ENCODE peak calls at places on chromosomes 5 and 9, in seven cellular contexts. Q, D, Y, R, G, M and I are unnamed samples.

GRCh38 chr5:78720234-78720985 is 71.8 kb upstream of the LHFPL2 start:
- DNase-seq in Q (no peak), D (no peak), Y (no peak), R (no peak), G (no peak), M (no peak), I (no peak)

GRCh38 chr5:134893748-134894505 is 11.0 kb upstream of the PCBD2 start:
- DNase-seq in Q (no peak), D (no peak), Y (no peak), R (no peak), G (no peak), M (no peak), I (no peak)

GRCh38 chr9:76932778-76933177 is 26.9 kb upstream of the PRUNE2 start:
- DNase-seq in Q (no peak), D (no peak), Y (no peak), R (no peak), G (no peak), M (no peak), I (no peak)

GRCh38 chr5:80245986-80246781 is 9.7 kb downstream of the SERINC5 start:
- DNase-seq in Q (no peak), D (no peak), Y (no peak), R (peak; percentile 69), G (no peak), M (no peak), I (no peak)

GRCh38 chr5:29023541-29023940 is 1985.2 kb upstream of the CDH9 start:
- DNase-seq in Q (no peak), D (no peak), Y (no peak), R (no peak), G (no peak), M (no peak), I (no peak)

GRCh38 chr9:34993502-34994428 is 4.2 kb downstream of the DNAJB5 start:
- DNase-seq in Q (no peak), D (peak; percentile 74), Y (no peak), R (no peak), G (no peak), M (no peak), I (no peak)

GRCh38 chr9:121743441-121744001 is 92.1 kb downstream of the DAB2IP start:
- DNase-seq in Q (no peak), D (peak; percentile 94), Y (no peak), R (peak; percentile 85), G (peak; percentile 59), M (no peak), I (no peak)

GRCh38 chr9:89791754-89792153 is 186.9 kb downstream of the GADD45G start:
- DNase-seq in Q (no peak), D (no peak), Y (no peak), R (no peak), G (no peak), M (no peak), I (no peak)

GRCh38 chr9:77846957-77847574 is 184.5 kb downstream of the GNAQ start:
- DNase-seq in Q (no peak), D (no peak), Y (no peak), R (no peak), G (no peak), M (no peak), I (no peak)

GRCh38 chr5:99169309-99169708 is 240.5 kb upstream of the CHD1 start:
- DNase-seq in Q (no peak), D (no peak), Y (no peak), R (no peak), G (no peak), M (no peak), I (no peak)

GRCh38 chr9:113624721-113625120 is 161.2 kb downstream of the RGS3 start:
- DNase-seq in Q (no peak), D (peak; percentile 60), Y (no peak), R (no peak), G (no peak), M (no peak), I (no peak)

GRCh38 chr5:125412561-125413535 is 666.4 kb upstream of the ZNF608 start:
- DNase-seq in Q (peak; percentile 56), D (peak; percentile 73), Y (no peak), R (peak; percentile 4), G (no peak), M (no peak), I (no peak)

GRCh38 chr5:94329115-94329514 is 289.3 kb downstream of the KIAA0825 start:
- DNase-seq in Q (no peak), D (no peak), Y (no peak), R (no peak), G (no peak), M (no peak), I (no peak)

GRCh38 chr5:124604419-124604818 is 142.0 kb downstream of the ZNF608 start:
- DNase-seq in Q (no peak), D (no peak), Y (no peak), R (peak; percentile 34), G (no peak), M (no peak), I (no peak)

GRCh38 chr9:97293827-97294226 is 13.6 kb upstream of the CCDC180 start:
- DNase-seq in Q (no peak), D (no peak), Y (no peak), R (no peak), G (no peak), M (no peak), I (no peak)

GRCh38 chr9:110161940-110162339 is 46.0 kb downstream of the C9orf152 start:
- DNase-seq in Q (no peak), D (no peak), Y (no peak), R (no peak), G (no peak), M (no peak), I (no peak)

GRCh38 chr5:158074597-158074991 is 215.6 kb upstream of the CLINT1 start:
- DNase-seq in Q (no peak), D (no peak), Y (no peak), R (no peak), G (no peak), M (no peak), I (no peak)

GRCh38 chr9:120659209-120659608 is 55.1 kb downstream of the MEGF9 start:
- DNase-seq in Q (no peak), D (no peak), Y (no peak), R (no peak), G (no peak), M (no peak), I (no peak)

GRCh38 chr9:14133394-14133793 is 180.5 kb downstream of the NFIB start:
- DNase-seq in Q (no peak), D (no peak), Y (no peak), R (no peak), G (no peak), M (no peak), I (no peak)

GRCh38 chr5:1462358-1462757 is 17.1 kb upstream of the SLC6A3 start:
- DNase-seq in Q (no peak), D (peak; percentile 88), Y (no peak), R (no peak), G (no peak), M (no peak), I (no peak)

GRCh38 chr5:1719860-1720259 is 79.8 kb downstream of the MRPL36 start:
- DNase-seq in Q (no peak), D (no peak), Y (no peak), R (no peak), G (no peak), M (no peak), I (no peak)

GRCh38 chr9:91151741-91152095 is 210.0 kb downstream of the AUH start:
- DNase-seq in Q (no peak), D (no peak), Y (no peak), R (no peak), G (no peak), M (no peak), I (no peak)

GRCh38 chr9:33167949-33168535 is 906 bp upstream of the B4GALT1 start:
- DNase-seq in Q (no peak), D (no peak), Y (no peak), R (no peak), G (no peak), M (no peak), I (no peak)

GRCh38 chr5:149452665-149453617 is 73.8 kb upstream of the IL17B start:
- DNase-seq in Q (no peak), D (no peak), Y (no peak), R (peak; percentile 79), G (no peak), M (no peak), I (no peak)

GRCh38 chr5:143055596-143056330 is 285.6 kb downstream of the ARHGAP26 start:
- DNase-seq in Q (no peak), D (no peak), Y (no peak), R (no peak), G (no peak), M (no peak), I (no peak)
- TF ChIP-seq TAF1 in Q (no peak), D (no peak), Y (no peak), R (no peak), G (no peak), M (no peak), I (no peak)

GRCh38 chr5:144249755-144250464 is 79.2 kb downstream of the KCTD16 start:
- DNase-seq in Q (no peak), D (no peak), Y (no peak), R (no peak), G (no peak), M (no peak), I (no peak)

DNA sequence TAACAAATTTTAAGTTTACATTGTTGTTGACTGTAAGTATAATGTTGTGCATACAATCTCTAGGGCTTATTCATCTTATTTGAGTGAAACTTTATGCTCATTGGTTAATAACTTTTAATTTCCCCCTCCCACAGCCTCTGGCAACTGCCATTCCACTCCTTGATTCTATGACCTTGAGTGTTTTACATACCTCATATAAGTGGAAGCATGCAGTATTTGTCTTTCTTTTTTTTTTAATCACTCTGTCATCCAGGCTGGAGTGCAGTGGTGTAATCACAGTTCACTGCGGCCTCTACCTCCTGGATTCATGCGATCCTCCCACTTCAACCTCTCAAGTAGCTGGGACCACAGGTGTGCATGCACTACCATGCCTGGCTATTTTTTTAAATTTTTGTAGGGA is 83.9 kb downstream of the KCTD16 start:
- DNase-seq in Q (no peak), D (no peak), Y (no peak), R (no peak), G (no peak), M (no peak), I (no peak)
- TF ChIP-seq TAF1 in Q (no peak), D (no peak), Y (no peak), R (no peak), G (no peak), M (no peak), I (no peak)

GRCh38 chr9:130428096-130428665 is 16.6 kb upstream of the ASS1 start:
- DNase-seq in Q (no peak), D (no peak), Y (no peak), R (no peak), G (no peak), M (no peak), I (no peak)

GRCh38 chr9:130425741-130426466 is 18.9 kb upstream of the ASS1 start:
- DNase-seq in Q (no peak), D (no peak), Y (no peak), R (no peak), G (no peak), M (no peak), I (no peak)

GRCh38 chr9:130427326-130427725 is 17.4 kb upstream of the ASS1 start:
- DNase-seq in Q (no peak), D (no peak), Y (no peak), R (no peak), G (no peak), M (no peak), I (no peak)

GRCh38 chr9:130426467-130426773 is 18.3 kb upstream of the ASS1 start:
- DNase-seq in Q (no peak), D (no peak), Y (no peak), R (no peak), G (no peak), M (no peak), I (no peak)

GRCh38 chr9:130426883-130427282 is 17.9 kb upstream of the ASS1 start:
- DNase-seq in Q (no peak), D (no peak), Y (no peak), R (no peak), G (no peak), M (no peak), I (no peak)
- TF ChIP-seq TAF1 in Q (no peak), D (no peak), Y (no peak), R (no peak), G (no peak), M (no peak), I (no peak)

GRCh38 chr5:104170906-104171305 is 608.3 kb upstream of the NUDT12 start:
- DNase-seq in Q (no peak), D (no peak), Y (no peak), R (no peak), G (no peak), M (no peak), I (no peak)
- TF ChIP-seq TAF1 in Q (no peak), D (no peak), Y (no peak), R (no peak), G (no peak), M (no peak), I (no peak)